ENCODE peak calls at places on chromosomes 4 and X, in five cellular contexts. One of them, this sample, is unnamed.

GRCh38 chrX:69362354-69362753 is 141.8 kb upstream of the NALF2 start:
- DNase-seq in testis: no peak
- DNase-seq in H54: no peak
- DNase-seq in heart left ventricle: no peak
- DNase-seq in adrenal gland: no peak
- DNase-seq in this sample: no peak

GRCh38 chrX:74535211-74535621 is 79.2 kb downstream of the RLIM start:
- DNase-seq in testis: peak
- DNase-seq in H54: no peak
- DNase-seq in heart left ventricle: no peak
- DNase-seq in adrenal gland: peak
- DNase-seq in this sample: peak

GRCh38 chrX:1224954-1225353 is 12.5 kb upstream of the CRLF2 start:
- DNase-seq in testis: no peak
- DNase-seq in H54: no peak
- DNase-seq in heart left ventricle: no peak
- DNase-seq in adrenal gland: no peak
- DNase-seq in this sample: no peak

GRCh38 chr4:8849266-8850073 is 22.2 kb downstream of the HMX1 start:
- DNase-seq in testis: no peak
- DNase-seq in H54: no peak
- DNase-seq in heart left ventricle: no peak
- DNase-seq in adrenal gland: no peak
- DNase-seq in this sample: no peak

GRCh38 chr4:108170729-108171540 is 2.2 kb upstream of the LEF1 start:
- DNase-seq in testis: no peak
- DNase-seq in H54: no peak
- DNase-seq in heart left ventricle: no peak
- DNase-seq in adrenal gland: no peak
- DNase-seq in this sample: peak

GRCh38 chr4:113169368-113169767 is 119.9 kb downstream of the ANK2 start:
- DNase-seq in testis: no peak
- DNase-seq in H54: no peak
- DNase-seq in heart left ventricle: no peak
- DNase-seq in adrenal gland: no peak
- DNase-seq in this sample: no peak

GRCh38 chr4:1746265-1746691 is 25.0 kb downstream of the TACC3 start:
- DNase-seq in testis: peak
- DNase-seq in H54: no peak
- DNase-seq in heart left ventricle: peak
- DNase-seq in adrenal gland: peak
- DNase-seq in this sample: peak

GRCh38 chr4:150072906-150073714 is 5.1 kb upstream of the DCLK2 start:
- DNase-seq in testis: no peak
- DNase-seq in H54: no peak
- DNase-seq in heart left ventricle: no peak
- DNase-seq in adrenal gland: no peak
- DNase-seq in this sample: no peak

GRCh38 chrX:126509917-126510316 is 42.7 kb downstream of the DCAF12L1 start:
- DNase-seq in testis: no peak
- DNase-seq in H54: no peak
- DNase-seq in heart left ventricle: no peak
- DNase-seq in adrenal gland: no peak
- DNase-seq in this sample: no peak

GRCh38 chrX:136215559-136215958 is 35.6 kb downstream of the MAP7D3 start:
- DNase-seq in testis: no peak
- DNase-seq in H54: no peak
- DNase-seq in heart left ventricle: no peak
- DNase-seq in adrenal gland: no peak
- DNase-seq in this sample: no peak

GRCh38 chrX:154751669-154752271 is 893 bp upstream of the GAB3 start:
- DNase-seq in testis: no peak
- DNase-seq in H54: no peak
- DNase-seq in heart left ventricle: peak
- DNase-seq in adrenal gland: no peak
- DNase-seq in this sample: peak

GRCh38 chrX:7574325-7574724 is 268.6 kb upstream of the VCX start:
- DNase-seq in testis: peak
- DNase-seq in H54: no peak
- DNase-seq in heart left ventricle: no peak
- DNase-seq in adrenal gland: no peak
- DNase-seq in this sample: peak

GRCh38 chrX:331145-331771 is 12.7 kb upstream of the GTPBP6 start:
- DNase-seq in testis: no peak
- DNase-seq in H54: no peak
- DNase-seq in heart left ventricle: no peak
- DNase-seq in adrenal gland: peak
- DNase-seq in this sample: no peak

GRCh38 chrX:9227276-9227675 is 193.3 kb upstream of the FAM9B start:
- DNase-seq in testis: no peak
- DNase-seq in H54: no peak
- DNase-seq in heart left ventricle: no peak
- DNase-seq in adrenal gland: no peak
- DNase-seq in this sample: no peak

GRCh38 chrX:110268395-110268794 is 49.5 kb downstream of the AMMECR1 start:
- DNase-seq in testis: no peak
- DNase-seq in H54: no peak
- DNase-seq in heart left ventricle: no peak
- DNase-seq in adrenal gland: no peak
- DNase-seq in this sample: no peak

GRCh38 chr4:158016511-158016910 is 156.3 kb downstream of the GASK1B start:
- DNase-seq in testis: no peak
- DNase-seq in H54: no peak
- DNase-seq in heart left ventricle: no peak
- DNase-seq in adrenal gland: no peak
- DNase-seq in this sample: no peak

GRCh38 chr4:26088433-26088928 is 174.5 kb downstream of the SMIM20 start:
- DNase-seq in testis: no peak
- DNase-seq in H54: no peak
- DNase-seq in heart left ventricle: no peak
- DNase-seq in adrenal gland: no peak
- DNase-seq in this sample: no peak

GRCh38 chr4:151013491-151013890 is 1.6 kb downstream of the LRBA start:
- DNase-seq in testis: no peak
- DNase-seq in H54: no peak
- DNase-seq in heart left ventricle: no peak
- DNase-seq in adrenal gland: no peak
- DNase-seq in this sample: peak

GRCh38 chr4:54065282-54066087 is 1.1 kb upstream of the CHIC2 start:
- DNase-seq in testis: peak
- DNase-seq in H54: no peak
- DNase-seq in heart left ventricle: no peak
- DNase-seq in adrenal gland: no peak
- DNase-seq in this sample: peak

GRCh38 chr4:127501103-127501502 is 131.7 kb upstream of the INTU start:
- DNase-seq in testis: no peak
- DNase-seq in H54: no peak
- DNase-seq in heart left ventricle: no peak
- DNase-seq in adrenal gland: no peak
- DNase-seq in this sample: no peak

GRCh38 chr4:156346959-156347385 is 393.3 kb upstream of the CTSO start:
- DNase-seq in testis: no peak
- DNase-seq in H54: no peak
- DNase-seq in heart left ventricle: no peak
- DNase-seq in adrenal gland: no peak
- DNase-seq in this sample: no peak

GRCh38 chr4:98838977-98839618 is 89.8 kb downstream of the EIF4E start:
- DNase-seq in testis: no peak
- DNase-seq in H54: peak
- DNase-seq in heart left ventricle: no peak
- DNase-seq in adrenal gland: no peak
- DNase-seq in this sample: no peak

GRCh38 chr4:110245567-110245966 is 47.2 kb upstream of the ELOVL6 start:
- DNase-seq in testis: no peak
- DNase-seq in H54: no peak
- DNase-seq in heart left ventricle: no peak
- DNase-seq in adrenal gland: no peak
- DNase-seq in this sample: peak

GRCh38 chr4:155305619-155306018 is 71.1 kb downstream of the MAP9 start:
- DNase-seq in testis: no peak
- DNase-seq in H54: no peak
- DNase-seq in heart left ventricle: no peak
- DNase-seq in adrenal gland: no peak
- DNase-seq in this sample: no peak

GRCh38 chr4:155299103-155299502 is 77.7 kb downstream of the MAP9 start:
- DNase-seq in testis: no peak
- DNase-seq in H54: no peak
- DNase-seq in heart left ventricle: no peak
- DNase-seq in adrenal gland: no peak
- DNase-seq in this sample: no peak

GRCh38 chr4:155307731-155308277 is 69.0 kb downstream of the MAP9 start:
- DNase-seq in testis: no peak
- DNase-seq in H54: no peak
- DNase-seq in heart left ventricle: no peak
- DNase-seq in adrenal gland: no peak
- DNase-seq in this sample: no peak

DNA sequence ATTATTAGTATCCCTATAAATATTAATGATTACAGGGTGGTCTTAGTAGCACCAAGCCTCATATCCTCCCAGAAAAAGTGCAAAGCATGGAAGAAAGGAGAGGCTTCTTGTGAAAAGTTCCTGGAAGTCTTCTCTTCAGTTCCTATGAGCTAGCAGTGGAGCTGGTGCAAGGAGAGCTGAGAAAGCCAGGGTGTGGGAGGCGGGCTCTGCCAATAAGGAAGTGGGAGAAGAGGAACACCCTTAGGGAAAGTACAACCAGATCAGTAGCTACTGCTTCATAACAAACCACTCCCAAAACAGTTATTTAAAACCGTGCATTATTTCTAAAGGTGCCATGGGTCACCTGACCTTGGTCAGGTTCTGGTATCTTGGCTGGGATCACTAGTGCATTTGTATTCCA is 72.4 kb downstream of the MAP9 start:
- DNase-seq in testis: peak
- DNase-seq in H54: no peak
- DNase-seq in heart left ventricle: no peak
- DNase-seq in adrenal gland: no peak
- DNase-seq in this sample: no peak
- TF ChIP-seq POLR2A in testis: no peak
- TF ChIP-seq POLR2A in H54: no peak
- TF ChIP-seq POLR2A in heart left ventricle: no peak
- TF ChIP-seq POLR2A in adrenal gland: no peak
- TF ChIP-seq POLR2A in this sample: no peak

GRCh38 chr4:121709766-121710405 is 13.1 kb upstream of the ANXA5 start:
- DNase-seq in testis: no peak
- DNase-seq in H54: no peak
- DNase-seq in heart left ventricle: no peak
- DNase-seq in adrenal gland: no peak
- DNase-seq in this sample: no peak

GRCh38 chr4:121712001-121712655 is 15.3 kb upstream of the ANXA5 start:
- DNase-seq in testis: no peak
- DNase-seq in H54: no peak
- DNase-seq in heart left ventricle: no peak
- DNase-seq in adrenal gland: no peak
- DNase-seq in this sample: no peak

GRCh38 chr4:121712783-121713182 is 16.0 kb upstream of the ANXA5 start:
- DNase-seq in testis: no peak
- DNase-seq in H54: no peak
- DNase-seq in heart left ventricle: no peak
- DNase-seq in adrenal gland: no peak
- DNase-seq in this sample: no peak

GRCh38 chr4:121714548-121714947 is 17.8 kb upstream of the ANXA5 start:
- DNase-seq in testis: no peak
- DNase-seq in H54: no peak
- DNase-seq in heart left ventricle: no peak
- DNase-seq in adrenal gland: peak
- DNase-seq in this sample: no peak

DNA sequence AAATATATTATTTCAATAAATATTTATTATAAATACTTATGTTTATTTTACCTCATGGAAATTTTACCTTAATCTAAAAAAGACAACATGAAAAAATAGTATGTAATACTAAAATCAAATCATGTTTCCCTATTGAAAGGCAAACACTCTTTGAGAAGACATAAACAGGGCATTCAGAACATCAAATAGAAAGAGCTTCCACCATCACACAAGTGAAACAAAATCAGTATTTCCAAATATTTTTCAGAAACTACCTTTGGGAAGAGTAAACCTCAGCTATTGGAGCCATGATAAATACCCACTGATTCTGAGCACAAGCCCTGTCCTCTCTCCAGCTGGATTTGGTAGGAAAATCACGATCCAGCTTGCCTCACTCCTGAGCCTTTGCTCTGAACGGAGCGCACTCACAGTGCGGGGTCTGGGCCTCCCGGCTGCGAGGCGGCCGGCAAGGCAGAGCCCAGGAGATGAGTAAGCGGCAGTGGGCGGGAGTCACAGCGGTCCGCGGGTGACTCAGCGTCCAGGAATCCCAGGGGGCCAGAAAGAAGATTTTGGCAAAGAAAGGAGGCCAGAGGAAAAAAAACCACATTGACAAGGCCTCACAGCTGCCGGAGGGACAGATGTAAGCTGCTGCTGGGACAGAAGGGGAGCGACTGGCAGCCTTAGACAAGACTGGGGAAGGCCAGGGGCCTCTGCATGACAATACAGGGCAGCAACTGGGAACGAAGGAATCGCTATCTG is 14.7 kb upstream of the ANXA5 start:
- DNase-seq in testis: peak
- DNase-seq in H54: peak
- DNase-seq in heart left ventricle: peak
- DNase-seq in adrenal gland: peak
- DNase-seq in this sample: peak
- TF ChIP-seq POLR2A in testis: no peak
- TF ChIP-seq POLR2A in H54: no peak
- TF ChIP-seq POLR2A in heart left ventricle: peak
- TF ChIP-seq POLR2A in adrenal gland: peak
- TF ChIP-seq POLR2A in this sample: no peak

DNA sequence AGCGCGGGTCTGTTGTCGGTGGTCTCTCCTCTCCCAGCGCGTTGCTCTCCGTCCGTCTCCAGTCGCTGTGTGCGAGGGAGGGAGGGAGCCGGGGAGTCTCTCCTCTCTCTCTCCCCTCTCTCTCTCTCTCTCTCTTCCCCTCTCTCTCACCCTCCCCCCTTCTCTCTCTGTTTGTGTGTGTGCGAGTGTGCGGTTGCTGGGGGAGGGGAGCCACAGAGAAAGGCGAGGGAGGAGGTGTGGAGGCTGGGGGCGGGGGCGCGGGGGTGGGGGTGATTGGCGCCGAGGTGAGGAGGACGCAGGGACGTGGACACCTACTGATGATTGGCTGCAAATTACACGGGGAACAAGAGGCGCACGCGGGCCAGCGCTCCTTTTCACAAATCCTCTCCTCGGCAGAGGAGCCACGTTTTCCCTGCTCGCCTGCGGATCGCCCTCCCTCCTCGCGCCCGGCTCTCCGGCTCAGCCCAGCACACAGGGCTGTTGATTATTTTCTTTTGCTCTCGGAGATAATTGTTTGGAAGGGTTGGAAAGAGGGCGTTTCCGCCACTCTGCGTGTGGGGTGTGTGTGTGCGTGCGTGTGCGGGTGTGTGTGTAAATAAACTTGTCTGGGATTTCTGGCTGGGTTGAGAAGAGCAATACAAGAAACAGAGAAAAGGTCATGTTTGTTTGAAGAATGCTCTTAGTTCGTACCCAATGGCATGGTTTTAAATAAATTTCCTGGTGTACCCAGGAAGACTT is at the start of gene CXXC4:
- DNase-seq in testis: peak
- DNase-seq in H54: peak
- DNase-seq in heart left ventricle: peak
- DNase-seq in adrenal gland: peak
- DNase-seq in this sample: no peak
- TF ChIP-seq POLR2A in testis: no peak
- TF ChIP-seq POLR2A in H54: no peak
- TF ChIP-seq POLR2A in heart left ventricle: peak
- TF ChIP-seq POLR2A in adrenal gland: no peak
- TF ChIP-seq POLR2A in this sample: no peak

GRCh38 chr4:41214158-41215146 is at the start of gene APBB2:
- DNase-seq in testis: peak
- DNase-seq in H54: peak
- DNase-seq in heart left ventricle: peak
- DNase-seq in adrenal gland: peak
- DNase-seq in this sample: peak
- TF ChIP-seq POLR2A in testis: peak
- TF ChIP-seq POLR2A in H54: peak
- TF ChIP-seq POLR2A in heart left ventricle: peak
- TF ChIP-seq POLR2A in adrenal gland: peak
- TF ChIP-seq POLR2A in this sample: no peak

This sample was measured in erythroblast.